ENCODE peak calls at places on chromosomes 12 and 14, in six cellular contexts. P is thyroid gland, H is testis, R is OCI-LY7, U is lower lobe of right lung, I is endothelial cell of umbilical vein. K is an unnamed sample.

GRCh38 chr12:55687746-55688145 is 20.0 kb downstream of the ITGA7 start:
- DNase-seq in I (no peak), P (no peak), H (no peak), U (no peak), R (no peak), K (no peak)

GRCh38 chr12:48956279-48957140 is 777 bp downstream of the ARF3 start:
- DNase-seq in U (peak; percentile 82), P (peak; percentile 88), I (peak; percentile 96), R (peak; percentile 48), H (peak; percentile 91), K (peak; percentile 96)

GRCh38 chr14:56821807-56822615 is 11.7 kb upstream of the OTX2 start:
- DNase-seq in U (no peak), I (no peak), H (no peak), P (no peak), R (no peak), K (no peak)

GRCh38 chr12:82862069-82862841 is 175.5 kb downstream of the TMTC2 start:
- DNase-seq in R (no peak), H (no peak), P (no peak), U (no peak), I (peak; percentile 77), K (no peak)

GRCh38 chr14:58637040-58637390 is 747 bp upstream of the DACT1 start:
- DNase-seq in P (peak; percentile 51), I (no peak), H (peak; percentile 63), R (no peak), U (no peak), K (peak; percentile 68)

GRCh38 chr12:72632286-72632685 is 360.1 kb downstream of the TRHDE start:
- DNase-seq in P (no peak), H (no peak), U (no peak), R (no peak), I (no peak), K (no peak)

GRCh38 chr14:34081576-34082136 is 130.8 kb upstream of the EGLN3 start:
- DNase-seq in R (no peak), P (no peak), I (peak; percentile 24), H (no peak), U (no peak), K (peak; percentile 71)

GRCh38 chr14:48563465-48563864 is 888.1 kb upstream of the MDGA2 start:
- DNase-seq in R (no peak), U (no peak), I (no peak), H (no peak), P (no peak), K (no peak)

GRCh38 chr12:46549527-46550265 is 177.1 kb upstream of the SLC38A2 start:
- DNase-seq in R (no peak), H (no peak), U (no peak), I (peak; percentile 61), P (no peak), K (no peak)

GRCh38 chr12:45532113-45532512 is 197.4 kb upstream of the ARID2 start:
- DNase-seq in P (no peak), I (no peak), R (no peak), U (no peak), H (no peak), K (no peak)

GRCh38 chr12:116123511-116124258 is 153.8 kb downstream of the MED13L start:
- DNase-seq in H (peak; percentile 56), P (peak; percentile 80), I (peak; percentile 84), U (peak; percentile 48), R (peak; percentile 19), K (peak; percentile 88)

GRCh38 chr12:31961137-31961536 is 1.9 kb downstream of the RESF1 start:
- DNase-seq in U (no peak), I (peak; percentile 9), P (no peak), R (peak; percentile 27), H (no peak), K (no peak)

GRCh38 chr14:49939884-49940510 is 47.1 kb downstream of the ARF6 start:
- DNase-seq in P (peak; percentile 46), U (no peak), R (no peak), I (no peak), H (no peak), K (no peak)

GRCh38 chr12:31900271-31900670 is 58.9 kb upstream of the RESF1 start:
- DNase-seq in U (no peak), H (no peak), R (no peak), I (no peak), P (no peak), K (no peak)

GRCh38 chr14:99468836-99469592 is 11.6 kb downstream of the SETD3 start:
- DNase-seq in P (no peak), U (no peak), I (peak; percentile 74), R (no peak), H (no peak), K (no peak)

GRCh38 chr14:76456200-76456599 is 80.3 kb downstream of the ESRRB start:
- DNase-seq in P (no peak), H (peak; percentile 24), I (peak; percentile 45), U (no peak), R (peak; percentile 49), K (peak; percentile 28)

GRCh38 chr14:99320105-99320572 is 48.1 kb upstream of the BCL11B start:
- DNase-seq in H (peak; percentile 78), P (peak; percentile 41), I (peak; percentile 32), U (peak; percentile 68), R (peak; percentile 51), K (peak; percentile 88)

GRCh38 chr14:90087433-90087832 is 25.6 kb downstream of the KCNK13 start:
- DNase-seq in R (no peak), H (peak; percentile 45), U (peak; percentile 54), I (no peak), P (peak; percentile 13), K (no peak)

GRCh38 chr12:115638753-115639666 is 638.5 kb downstream of the MED13L start:
- DNase-seq in R (no peak), U (no peak), H (no peak), P (no peak), I (no peak), K (no peak)

GRCh38 chr12:117408161-117408791 is 46.9 kb upstream of the NOS1 start:
- DNase-seq in P (peak; percentile 93), I (peak; percentile 41), R (no peak), U (peak; percentile 58), H (peak; percentile 69), K (no peak)

GRCh38 chr12:93089805-93090569 is 160.9 kb upstream of the EEA1 start:
- DNase-seq in P (no peak), U (no peak), I (peak; percentile 92), R (no peak), H (no peak), K (no peak)

GRCh38 chr14:72554994-72555608 is 338.8 kb downstream of the DPF3 start:
- DNase-seq in P (no peak), U (no peak), H (no peak), I (no peak), R (no peak), K (no peak)

GRCh38 chr12:16880864-16881285 is 274.9 kb upstream of the LMO3 start:
- DNase-seq in I (no peak), U (no peak), P (peak; percentile 21), R (no peak), H (no peak), K (no peak)

GRCh38 chr12:67892289-67892688 is 97.0 kb upstream of the IFNG-AS1 start:
- DNase-seq in H (no peak), I (no peak), U (no peak), P (no peak), R (no peak), K (no peak)

GRCh38 chr12:46675736-46676135 is 150.1 kb downstream of the SLC38A4 start:
- DNase-seq in U (peak; percentile 47), R (peak; percentile 10), I (peak; percentile 54), H (peak; percentile 20), P (peak; percentile 16), K (peak; percentile 41)

GRCh38 chr14:52922059-52922458 is 28.8 kb downstream of the FERMT2 start:
- DNase-seq in P (no peak), H (no peak), I (no peak), R (no peak), U (no peak), K (no peak)

GRCh38 chr14:41280745-41281144 is 325.9 kb upstream of the LRFN5 start:
- DNase-seq in H (no peak), R (no peak), P (no peak), I (no peak), U (no peak), K (no peak)

GRCh38 chr12:105933671-105934665 is 204.8 kb downstream of the NUAK1 start:
- DNase-seq in H (no peak), R (no peak), U (no peak), P (no peak), I (peak; percentile 96), K (no peak)

DNA sequence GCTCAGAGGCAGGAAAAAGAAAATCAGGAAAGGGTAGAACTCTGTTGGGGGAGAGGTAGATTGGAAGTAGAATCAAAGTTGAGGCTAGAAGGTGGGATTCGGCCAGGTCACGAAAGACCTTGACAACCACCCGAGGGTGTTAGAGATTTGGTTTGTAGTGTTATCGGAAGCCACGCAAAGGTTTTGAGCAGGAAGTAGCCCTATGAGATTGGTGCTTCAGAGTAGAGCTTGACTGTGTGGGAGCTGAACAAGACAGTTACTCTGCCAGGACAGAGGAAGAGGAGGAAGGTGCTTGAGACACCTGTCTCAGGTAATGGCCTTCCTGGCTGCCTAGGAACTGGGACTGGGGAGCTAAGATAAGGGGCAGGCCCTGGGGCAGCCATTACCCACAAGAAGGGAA is 73.4 kb downstream of the RIN3 start:
- DNase-seq in P (no peak), U (no peak), I (no peak), R (no peak), H (no peak), K (no peak)
- H3K4me1 ChIP-seq in P (no peaks in the 10 kb centered on the region), U (peaks cover 45% of the 10 kb centered on the region), I (no peaks in the 10 kb centered on the region), R (no peaks in the 10 kb centered on the region), H (peaks cover 12% of the 10 kb centered on the region), K (no peaks in the 10 kb centered on the region)

GRCh38 chr12:6700646-6701051 is at the start of gene PIANP:
- DNase-seq in H (peak; percentile 48), R (peak; percentile 65), P (no peak), U (no peak), I (no peak), K (peak; percentile 74)
- H3K4me3 ChIP-seq in H (peak within 1 kb of the TSS; percentile 61), R (peak within 1 kb of the TSS; percentile 69), P (no peak within 1 kb of the TSS), U (peak within 1 kb of the TSS; percentile 46), I (peak within 1 kb of the TSS; percentile 46), K (peak within 1 kb of the TSS; percentile 62)

GRCh38 chr14:100813291-100813690 is 12.6 kb upstream of the MEG3 start:
- DNase-seq in U (no peak), R (no peak), H (no peak), I (no peak), P (no peak), K (no peak)

GRCh38 chr14:100807496-100807895 is 18.4 kb upstream of the MEG3 start:
- DNase-seq in P (no peak), R (no peak), I (no peak), U (no peak), H (no peak), K (no peak)

GRCh38 chr14:100807979-100808734 is 17.8 kb upstream of the MEG3 start:
- DNase-seq in U (no peak), R (no peak), H (no peak), P (no peak), I (no peak), K (no peak)

GRCh38 chr14:100810435-100810834 is 15.5 kb upstream of the MEG3 start:
- DNase-seq in P (no peak), H (no peak), U (no peak), R (no peak), I (no peak), K (no peak)

GRCh38 chr14:100810861-100811461 is 15.0 kb upstream of the MEG3 start:
- DNase-seq in H (no peak), I (no peak), U (no peak), P (no peak), R (no peak), K (no peak)
- H3K9me3 ChIP-seq in H (no peaks in the 10 kb centered on the region), I (no peaks in the 10 kb centered on the region), U (peaks cover 19% of the 10 kb centered on the region), P (no peaks in the 10 kb centered on the region), R (no peaks in the 10 kb centered on the region), K (peaks cover 32% of the 10 kb centered on the region)

GRCh38 chr14:70955543-70956480 is 48.6 kb downstream of the PCNX1 start:
- DNase-seq in I (peak; percentile 41), P (peak; percentile 15), U (no peak), H (no peak), R (peak; percentile 27), K (no peak)
- H3K4me1 ChIP-seq in I (no peaks in the 10 kb centered on the region), P (peaks cover 3% of the 10 kb centered on the region), U (peaks cover 12% of the 10 kb centered on the region), H (peaks cover 3% of the 10 kb centered on the region), R (no peaks in the 10 kb centered on the region), K (no peaks in the 10 kb centered on the region)